ENCODE peak calls at places on chromosomes 3 and 15, in seven cellular contexts. Y, M, G, F, B, W and S are unnamed samples.

GRCh38 chr15:35195649-35196048 is 110.6 kb upstream of the NANOGP8 start:
- DNase-seq in Y (no peak), M (no peak), G (no peak), F (no peak), B (no peak), W (no peak), S (no peak)

GRCh38 chr3:119681279-119681678 is 4.1 kb upstream of the COX17 start:
- DNase-seq in Y (no peak), M (no peak), G (no peak), F (no peak), B (peak; percentile 72), W (peak; percentile 49), S (no peak)

GRCh38 chr15:25684521-25685215 is 178.5 kb downstream of the ATP10A start:
- DNase-seq in Y (no peak), M (no peak), G (no peak), F (no peak), B (peak; percentile 73), W (no peak), S (no peak)

GRCh38 chr3:141334627-141335250 is 33.6 kb upstream of the ZBTB38 start:
- DNase-seq in Y (no peak), M (no peak), G (no peak), F (no peak), B (no peak), W (no peak), S (no peak)

GRCh38 chr15:79130535-79131130 is 40.1 kb upstream of the RASGRF1 start:
- DNase-seq in Y (no peak), M (no peak), G (no peak), F (no peak), B (no peak), W (no peak), S (no peak)

GRCh38 chr15:96340611-96341464 is 10.3 kb downstream of the NR2F2 start:
- DNase-seq in Y (no peak), M (no peak), G (peak; percentile 27), F (no peak), B (peak; percentile 73), W (peak; percentile 73), S (no peak)

GRCh38 chr3:132721479-132722164 is 587 bp downstream of the NPHP3 start:
- DNase-seq in Y (no peak), M (no peak), G (peak; percentile 65), F (peak; percentile 74), B (peak; percentile 76), W (peak; percentile 85), S (no peak)

GRCh38 chr15:95932676-95933075 is 397.8 kb upstream of the NR2F2 start:
- DNase-seq in Y (no peak), M (no peak), G (no peak), F (no peak), B (peak; percentile 27), W (no peak), S (no peak)

GRCh38 chr3:171225698-171226097 is 199.2 kb upstream of the SLC2A2 start:
- DNase-seq in Y (no peak), M (no peak), G (no peak), F (no peak), B (peak; percentile 46), W (no peak), S (no peak)

GRCh38 chr15:75924576-75924975 is 20.9 kb downstream of the FBXO22 start:
- DNase-seq in Y (no peak), M (no peak), G (no peak), F (no peak), B (no peak), W (no peak), S (no peak)

GRCh38 chr3:141660598-141660947 is 77.5 kb upstream of the RNF7 start:
- DNase-seq in Y (no peak), M (no peak), G (no peak), F (no peak), B (no peak), W (no peak), S (no peak)

GRCh38 chr3:13500133-13500885 is 20.2 kb downstream of the HDAC11 start:
- DNase-seq in Y (no peak), M (no peak), G (no peak), F (no peak), B (peak; percentile 28), W (peak; percentile 56), S (no peak)

GRCh38 chr3:33722186-33722585 is 4.1 kb upstream of the CLASP2 start:
- DNase-seq in Y (no peak), M (no peak), G (no peak), F (no peak), B (no peak), W (no peak), S (no peak)

GRCh38 chr3:197465197-197465995 is 90.4 kb downstream of the BDH1 start:
- DNase-seq in Y (no peak), M (no peak), G (no peak), F (no peak), B (no peak), W (no peak), S (no peak)

GRCh38 chr3:49454457-49454856 is 15.6 kb upstream of the DAG1 start:
- DNase-seq in Y (no peak), M (no peak), G (no peak), F (peak; percentile 85), B (no peak), W (peak; percentile 79), S (no peak)

GRCh38 chr3:66177026-66177425 is 43.8 kb upstream of the SLC25A26 start:
- DNase-seq in Y (no peak), M (no peak), G (no peak), F (no peak), B (no peak), W (no peak), S (no peak)

GRCh38 chr3:63349583-63350177 is 71.6 kb downstream of the SYNPR start:
- DNase-seq in Y (no peak), M (no peak), G (peak; percentile 56), F (peak; percentile 43), B (peak; percentile 80), W (peak; percentile 80), S (no peak)

GRCh38 chr15:84736375-84736774 is 12.0 kb upstream of the ZNF592 start:
- DNase-seq in Y (peak; percentile 25), M (no peak), G (peak; percentile 53), F (no peak), B (no peak), W (no peak), S (no peak)

GRCh38 chr15:31439328-31439727 is 112.7 kb downstream of the KLF13 start:
- DNase-seq in Y (no peak), M (no peak), G (peak; percentile 66), F (no peak), B (no peak), W (no peak), S (no peak)
- TF ChIP-seq CTCF in Y (no peak), M (no peak), G (peak; percentile 63), F (no peak), B (peak; percentile 2), W (peak; percentile 13), S (no peak)

GRCh38 chr3:55720614-55721013 is 233.5 kb upstream of the WNT5A start:
- DNase-seq in Y (no peak), M (no peak), G (no peak), F (no peak), B (peak; percentile 22), W (no peak), S (no peak)
- TF ChIP-seq CTCF in Y (no peak), M (no peak), G (peak; percentile 9), F (no peak), B (peak; percentile 3), W (no peak), S (peak; percentile 29)

GRCh38 chr15:33016405-33017024 is 178.0 kb downstream of the FMN1 start:
- DNase-seq in Y (no peak), M (no peak), G (no peak), F (no peak), B (no peak), W (no peak), S (no peak)

GRCh38 chr15:33026614-33027013 is 167.9 kb downstream of the FMN1 start:
- DNase-seq in Y (no peak), M (no peak), G (no peak), F (no peak), B (no peak), W (peak; percentile 32), S (no peak)

GRCh38 chr15:33022629-33023028 is 171.9 kb downstream of the FMN1 start:
- DNase-seq in Y (no peak), M (no peak), G (peak; percentile 41), F (no peak), B (peak; percentile 38), W (peak; percentile 78), S (no peak)

GRCh38 chr15:33019354-33019981 is 175.0 kb downstream of the FMN1 start:
- DNase-seq in Y (no peak), M (no peak), G (no peak), F (no peak), B (no peak), W (no peak), S (no peak)

DNA sequence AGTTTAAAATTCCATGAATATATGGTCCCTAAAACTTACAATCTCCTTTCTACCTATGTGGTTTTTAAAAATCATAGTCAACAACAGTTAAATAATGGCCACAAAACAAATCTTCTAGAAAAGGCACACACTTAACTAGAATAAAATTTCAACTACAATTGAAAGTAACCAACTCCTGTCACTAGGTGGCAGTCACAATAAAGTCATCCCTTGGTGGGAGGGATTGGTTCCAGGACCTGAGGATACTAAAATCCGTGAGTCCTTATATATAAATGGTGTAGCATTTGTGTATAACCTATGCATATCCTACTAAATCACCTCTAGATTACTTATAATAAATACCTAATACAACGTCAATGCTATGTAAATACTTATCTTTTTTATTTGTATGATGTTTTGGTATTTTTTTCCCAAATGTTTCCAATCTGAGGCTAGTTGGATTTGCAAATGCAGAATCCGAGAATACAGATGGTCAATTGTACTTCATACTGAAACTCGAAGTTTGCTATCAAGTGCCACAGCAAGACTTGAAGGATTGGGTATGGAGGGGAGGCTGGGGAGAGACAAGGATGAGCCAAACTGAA is 172.6 kb downstream of the FMN1 start:
- DNase-seq in Y (no peak), M (no peak), G (no peak), F (no peak), B (peak; percentile 73), W (peak; percentile 72), S (peak; percentile 42)
- TF ChIP-seq CTCF in Y (peak; percentile 57), M (no peak), G (peak; percentile 68), F (peak; percentile 72), B (peak; percentile 73), W (peak; percentile 68), S (peak; percentile 66)

DNA sequence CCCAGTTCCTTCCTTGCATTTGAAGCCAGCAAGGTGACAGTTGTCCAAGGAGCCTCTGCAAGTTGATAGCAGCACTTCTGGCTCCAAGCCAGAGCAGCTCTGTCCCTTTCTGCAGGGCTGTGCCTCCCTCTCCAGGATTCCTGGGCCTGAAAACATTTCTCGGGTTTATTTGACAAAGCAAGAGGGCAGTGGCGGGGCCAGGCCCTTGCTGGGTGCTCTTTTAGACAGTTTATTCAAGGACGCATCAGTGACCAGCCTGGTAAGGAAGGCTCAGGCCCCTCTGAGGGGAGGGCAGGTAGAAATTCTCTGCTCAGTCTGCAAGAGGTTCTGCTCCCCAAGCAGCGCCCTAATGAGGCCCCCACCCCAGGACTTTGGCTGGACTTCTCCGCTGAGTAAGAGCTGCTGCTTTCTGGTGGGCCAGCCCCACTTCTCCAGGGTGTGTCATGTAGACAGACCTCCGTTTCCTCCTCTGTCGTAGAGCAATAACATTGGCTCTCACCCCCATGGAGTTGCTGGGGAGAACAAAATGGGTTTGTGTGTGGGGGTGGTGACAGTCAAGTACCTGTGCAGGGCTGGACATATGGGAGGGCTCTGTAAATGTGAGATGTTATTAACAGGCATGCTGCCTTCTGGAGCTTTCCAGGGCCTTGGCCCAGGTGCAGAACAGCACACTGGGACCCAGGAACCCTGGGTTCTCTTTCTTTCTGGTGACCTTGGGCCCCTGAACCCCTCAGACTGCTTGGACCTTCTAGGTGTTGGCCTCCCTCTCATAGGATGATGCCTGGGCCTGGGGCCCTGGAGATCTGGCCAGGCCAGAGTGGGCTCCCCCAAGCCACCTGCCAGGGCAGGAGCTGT is 146.2 kb upstream of the TLE3 start:
- DNase-seq in Y (no peak), M (no peak), G (no peak), F (no peak), B (no peak), W (peak; percentile 44), S (no peak)
- TF ChIP-seq CTCF in Y (no peak), M (no peak), G (no peak), F (no peak), B (no peak), W (no peak), S (no peak)

GRCh38 chr3:15633159-15633558 is 31.6 kb downstream of the BTD start:
- DNase-seq in Y (no peak), M (no peak), G (no peak), F (no peak), B (no peak), W (no peak), S (no peak)
- TF ChIP-seq CTCF in Y (no peak), M (no peak), G (no peak), F (no peak), B (no peak), W (no peak), S (no peak)